ENCODE peak calls at places on chromosomes 1 and 21, in ten cellular contexts. W is activated CD8-positive, alpha-beta memory T cell treated with anti-CD3 and anti-CD28 coated beads, Interleukin-2, amount 50 U/mL, for 48 hours; N is MV-4-11; X is astrocyte; B is activated naive CD4-positive, alpha-beta T cell treated with anti-CD3 and anti-CD28 coated beads, Interleukin-2, amount 10 ng/mL, durations not matched to agents 7 days and 5 days; J is NCI-H748 treated with DMSO at 0.1 percent for 48 hours; R is lower leg skin; O is stimulated activated CD8-positive, alpha-beta memory T cell treated with anti-CD3 and anti-CD28 coated beads, Interleukin-2, amount 100 ng/mL, for 48 hours; M is foreskin fibroblast; G is GM23248. L is an unnamed sample.

GRCh38 chr1:66731462-66731861 is 20.8 kb upstream of the DYNLT5 start:
- DNase-seq in W (no peak), N (no peak), X (no peak), B (no peak), J (no peak), R (no peak), O (no peak), M (no peak), G (peak; percentile 30), L (no peak)

GRCh38 chr1:97013904-97014303 is 292.3 kb downstream of the PTBP2 start:
- DNase-seq in W (no peak), N (no peak), X (peak; percentile 68), B (no peak), J (no peak), R (no peak), O (no peak), M (peak; percentile 81), G (peak; percentile 47), L (no peak)

GRCh38 chr21:42309753-42310213 is 5.4 kb downstream of the TFF3 start:
- DNase-seq in W (peak; percentile 92), N (peak; percentile 30), X (no peak), B (peak; percentile 84), J (peak; percentile 52), R (no peak), O (peak; percentile 66), M (peak; percentile 17), G (peak; percentile 29), L (peak; percentile 57)

GRCh38 chr1:99465176-99465900 is 180.6 kb upstream of the PALMD start:
- DNase-seq in W (no peak), N (no peak), X (peak; percentile 92), B (no peak), J (no peak), R (no peak), O (no peak), M (peak; percentile 89), G (peak; percentile 94), L (no peak)

GRCh38 chr1:183374825-183375224 is 43.4 kb downstream of the NMNAT2 start:
- DNase-seq in W (no peak), N (no peak), X (no peak), B (no peak), J (peak; percentile 15), R (no peak), O (no peak), M (no peak), G (no peak), L (no peak)

GRCh38 chr1:87044424-87044823 is 130.0 kb downstream of the HS2ST1 start:
- DNase-seq in W (no peak), N (no peak), X (no peak), B (no peak), J (no peak), R (no peak), O (no peak), M (no peak), G (no peak), L (no peak)

GRCh38 chr1:46221749-46222148 is 18.6 kb downstream of the LURAP1 start:
- DNase-seq in W (no peak), N (no peak), X (no peak), B (no peak), J (no peak), R (no peak), O (no peak), M (no peak), G (no peak), L (no peak)

GRCh38 chr1:83996621-83997020 is 2.3 kb downstream of the TTLL7 start:
- DNase-seq in W (no peak), N (no peak), X (peak; percentile 86), B (no peak), J (no peak), R (no peak), O (no peak), M (peak; percentile 49), G (peak; percentile 55), L (no peak)